ENCODE peak calls at places on chromosomes 12 and 14, in eight cellular contexts. One of them, this sample, is unnamed. For H3K27me3, the result is how much of the 10 kb centered on the place peaks cover.

GRCh38 chr12:23099604-23100003 is 474.6 kb downstream of the ETNK1 start:
- DNase-seq in pancreas: no peak
- DNase-seq in tibial artery: no peak
- DNase-seq in dorsolateral prefrontal cortex: no peak
- DNase-seq in right atrium auricular region: no peak
- DNase-seq in AG04450: no peak
- DNase-seq in transverse colon: no peak
- DNase-seq in foreskin keratinocyte: peak
- DNase-seq in this sample: no peak

GRCh38 chr14:103925316-103925715 is 2.9 kb upstream of the TDRD9 start:
- DNase-seq in pancreas: no peak
- DNase-seq in tibial artery: peak
- DNase-seq in dorsolateral prefrontal cortex: no peak
- DNase-seq in right atrium auricular region: no peak
- DNase-seq in AG04450: no peak
- DNase-seq in transverse colon: no peak
- DNase-seq in foreskin keratinocyte: no peak
- DNase-seq in this sample: no peak

GRCh38 chr12:84191779-84192178 is 720.8 kb downstream of the SLC6A15 start:
- DNase-seq in pancreas: no peak
- DNase-seq in tibial artery: no peak
- DNase-seq in dorsolateral prefrontal cortex: no peak
- DNase-seq in right atrium auricular region: no peak
- DNase-seq in AG04450: no peak
- DNase-seq in transverse colon: no peak
- DNase-seq in foreskin keratinocyte: peak
- DNase-seq in this sample: no peak

GRCh38 chr14:32809255-32809654 is 129.4 kb upstream of the NPAS3 start:
- DNase-seq in pancreas: no peak
- DNase-seq in tibial artery: no peak
- DNase-seq in dorsolateral prefrontal cortex: no peak
- DNase-seq in right atrium auricular region: no peak
- DNase-seq in AG04450: no peak
- DNase-seq in transverse colon: no peak
- DNase-seq in foreskin keratinocyte: no peak
- DNase-seq in this sample: no peak

GRCh38 chr12:6362383-6362782 is 13.0 kb downstream of the SCNN1A start:
- DNase-seq in pancreas: no peak
- DNase-seq in tibial artery: no peak
- DNase-seq in dorsolateral prefrontal cortex: no peak
- DNase-seq in right atrium auricular region: no peak
- DNase-seq in AG04450: no peak
- DNase-seq in transverse colon: no peak
- DNase-seq in foreskin keratinocyte: no peak
- DNase-seq in this sample: no peak

GRCh38 chr12:10154145-10154496 is 17.8 kb downstream of the OLR1 start:
- DNase-seq in pancreas: no peak
- DNase-seq in tibial artery: no peak
- DNase-seq in dorsolateral prefrontal cortex: no peak
- DNase-seq in right atrium auricular region: no peak
- DNase-seq in AG04450: no peak
- DNase-seq in transverse colon: no peak
- DNase-seq in foreskin keratinocyte: no peak
- DNase-seq in this sample: no peak

GRCh38 chr12:49553512-49554088 is 14.3 kb downstream of the MCRS1 start:
- DNase-seq in pancreas: no peak
- DNase-seq in tibial artery: no peak
- DNase-seq in dorsolateral prefrontal cortex: no peak
- DNase-seq in right atrium auricular region: no peak
- DNase-seq in AG04450: no peak
- DNase-seq in transverse colon: no peak
- DNase-seq in foreskin keratinocyte: peak
- DNase-seq in this sample: no peak

GRCh38 chr14:58298880-58299664 is 717 bp downstream of the ARID4A start:
- DNase-seq in pancreas: peak
- DNase-seq in tibial artery: peak
- DNase-seq in dorsolateral prefrontal cortex: no peak
- DNase-seq in right atrium auricular region: no peak
- DNase-seq in AG04450: no peak
- DNase-seq in transverse colon: peak
- DNase-seq in foreskin keratinocyte: no peak
- DNase-seq in this sample: peak

GRCh38 chr12:47995976-47996375 is 8.3 kb downstream of the COL2A1 start:
- DNase-seq in pancreas: no peak
- DNase-seq in tibial artery: peak
- DNase-seq in dorsolateral prefrontal cortex: peak
- DNase-seq in right atrium auricular region: no peak
- DNase-seq in AG04450: peak
- DNase-seq in transverse colon: no peak
- DNase-seq in foreskin keratinocyte: no peak
- DNase-seq in this sample: no peak

GRCh38 chr14:63228221-63228620 is 24.0 kb downstream of the RHOJ start:
- DNase-seq in pancreas: no peak
- DNase-seq in tibial artery: no peak
- DNase-seq in dorsolateral prefrontal cortex: no peak
- DNase-seq in right atrium auricular region: no peak
- DNase-seq in AG04450: no peak
- DNase-seq in transverse colon: no peak
- DNase-seq in foreskin keratinocyte: no peak
- DNase-seq in this sample: no peak

GRCh38 chr14:50772361-50772760 is 58.6 kb downstream of the NIN start:
- DNase-seq in pancreas: no peak
- DNase-seq in tibial artery: no peak
- DNase-seq in dorsolateral prefrontal cortex: no peak
- DNase-seq in right atrium auricular region: no peak
- DNase-seq in AG04450: no peak
- DNase-seq in transverse colon: no peak
- DNase-seq in foreskin keratinocyte: no peak
- DNase-seq in this sample: no peak

GRCh38 chr12:109523504-109523903 is 46.1 kb downstream of the UBE3B start:
- DNase-seq in pancreas: no peak
- DNase-seq in tibial artery: no peak
- DNase-seq in dorsolateral prefrontal cortex: no peak
- DNase-seq in right atrium auricular region: no peak
- DNase-seq in AG04450: no peak
- DNase-seq in transverse colon: no peak
- DNase-seq in foreskin keratinocyte: no peak
- DNase-seq in this sample: no peak

GRCh38 chr12:65355461-65355860 is 77.0 kb downstream of the MSRB3 start:
- DNase-seq in pancreas: no peak
- DNase-seq in tibial artery: no peak
- DNase-seq in dorsolateral prefrontal cortex: no peak
- DNase-seq in right atrium auricular region: no peak
- DNase-seq in AG04450: no peak
- DNase-seq in transverse colon: no peak
- DNase-seq in foreskin keratinocyte: peak
- DNase-seq in this sample: no peak

GRCh38 chr12:68416826-68417225 is 84.7 kb upstream of the MDM1 start:
- DNase-seq in pancreas: no peak
- DNase-seq in tibial artery: no peak
- DNase-seq in dorsolateral prefrontal cortex: no peak
- DNase-seq in right atrium auricular region: no peak
- DNase-seq in AG04450: no peak
- DNase-seq in transverse colon: no peak
- DNase-seq in foreskin keratinocyte: peak
- DNase-seq in this sample: no peak

GRCh38 chr12:49332891-49333371 is 4.1 kb downstream of the C1QL4 start:
- DNase-seq in pancreas: peak
- DNase-seq in tibial artery: no peak
- DNase-seq in dorsolateral prefrontal cortex: no peak
- DNase-seq in right atrium auricular region: no peak
- DNase-seq in AG04450: no peak
- DNase-seq in transverse colon: no peak
- DNase-seq in foreskin keratinocyte: no peak
- DNase-seq in this sample: no peak

GRCh38 chr14:99247772-99248171 is 24.2 kb downstream of the BCL11B start:
- DNase-seq in pancreas: no peak
- DNase-seq in tibial artery: no peak
- DNase-seq in dorsolateral prefrontal cortex: no peak
- DNase-seq in right atrium auricular region: no peak
- DNase-seq in AG04450: no peak
- DNase-seq in transverse colon: no peak
- DNase-seq in foreskin keratinocyte: no peak
- DNase-seq in this sample: no peak

GRCh38 chr12:96198970-96199369 is 4.8 kb downstream of the ELK3 start:
- DNase-seq in pancreas: no peak
- DNase-seq in tibial artery: no peak
- DNase-seq in dorsolateral prefrontal cortex: no peak
- DNase-seq in right atrium auricular region: no peak
- DNase-seq in AG04450: peak
- DNase-seq in transverse colon: no peak
- DNase-seq in foreskin keratinocyte: peak
- DNase-seq in this sample: no peak

GRCh38 chr12:22042981-22043669 is 2.9 kb upstream of the CMAS start:
- DNase-seq in pancreas: no peak
- DNase-seq in tibial artery: no peak
- DNase-seq in dorsolateral prefrontal cortex: no peak
- DNase-seq in right atrium auricular region: no peak
- DNase-seq in AG04450: peak
- DNase-seq in transverse colon: no peak
- DNase-seq in foreskin keratinocyte: peak
- DNase-seq in this sample: no peak

DNA sequence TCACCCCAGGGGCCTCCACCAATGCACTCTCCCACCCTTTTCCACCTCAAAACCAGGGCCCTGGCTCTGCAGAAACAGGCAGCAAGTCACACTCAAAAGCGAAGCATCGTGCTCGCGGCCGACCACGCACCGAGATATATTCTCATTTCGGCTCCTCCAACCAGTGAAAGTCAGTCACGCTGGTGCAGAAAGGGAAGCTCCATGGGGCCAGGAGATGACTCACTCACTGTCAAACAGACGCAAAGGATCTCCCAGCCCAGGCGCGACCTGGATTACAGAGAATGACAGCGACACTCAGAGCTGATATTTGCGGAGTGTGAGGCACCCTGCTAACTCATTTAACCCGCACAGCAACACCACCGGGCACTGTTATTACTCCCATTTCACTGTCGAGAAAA is 173.6 kb downstream of the CALM1 start:
- DNase-seq in pancreas: no peak
- DNase-seq in tibial artery: no peak
- DNase-seq in dorsolateral prefrontal cortex: no peak
- DNase-seq in right atrium auricular region: no peak
- DNase-seq in AG04450: no peak
- DNase-seq in transverse colon: no peak
- DNase-seq in foreskin keratinocyte: no peak
- DNase-seq in this sample: no peak
- H3K27ac ChIP-seq in pancreas: no peak
- H3K27ac ChIP-seq in tibial artery: no peak
- H3K27ac ChIP-seq in dorsolateral prefrontal cortex: peak
- H3K27ac ChIP-seq in right atrium auricular region: no peak
- H3K27ac ChIP-seq in AG04450: no peak
- H3K27ac ChIP-seq in transverse colon: no peak
- H3K27ac ChIP-seq in foreskin keratinocyte: no peak
- H3K27ac ChIP-seq in this sample: no peak

GRCh38 chr12:131430158-131430772 is 280.6 kb upstream of the SFSWAP start:
- DNase-seq in pancreas: no peak
- DNase-seq in tibial artery: peak
- DNase-seq in dorsolateral prefrontal cortex: no peak
- DNase-seq in right atrium auricular region: no peak
- DNase-seq in AG04450: no peak
- DNase-seq in transverse colon: no peak
- DNase-seq in foreskin keratinocyte: no peak
- DNase-seq in this sample: no peak

GRCh38 chr12:131424270-131424669 is 286.6 kb upstream of the SFSWAP start:
- DNase-seq in pancreas: no peak
- DNase-seq in tibial artery: no peak
- DNase-seq in dorsolateral prefrontal cortex: no peak
- DNase-seq in right atrium auricular region: no peak
- DNase-seq in AG04450: no peak
- DNase-seq in transverse colon: no peak
- DNase-seq in foreskin keratinocyte: no peak
- DNase-seq in this sample: no peak

GRCh38 chr12:131432532-131433260 is 278.2 kb upstream of the SFSWAP start:
- DNase-seq in pancreas: no peak
- DNase-seq in tibial artery: peak
- DNase-seq in dorsolateral prefrontal cortex: no peak
- DNase-seq in right atrium auricular region: no peak
- DNase-seq in AG04450: no peak
- DNase-seq in transverse colon: no peak
- DNase-seq in foreskin keratinocyte: no peak
- DNase-seq in this sample: no peak

GRCh38 chr12:131425468-131425867 is 285.4 kb upstream of the SFSWAP start:
- DNase-seq in pancreas: no peak
- DNase-seq in tibial artery: peak
- DNase-seq in dorsolateral prefrontal cortex: no peak
- DNase-seq in right atrium auricular region: no peak
- DNase-seq in AG04450: no peak
- DNase-seq in transverse colon: no peak
- DNase-seq in foreskin keratinocyte: no peak
- DNase-seq in this sample: no peak

GRCh38 chr12:131428086-131428685 is 282.7 kb upstream of the SFSWAP start:
- DNase-seq in pancreas: no peak
- DNase-seq in tibial artery: peak
- DNase-seq in dorsolateral prefrontal cortex: no peak
- DNase-seq in right atrium auricular region: no peak
- DNase-seq in AG04450: no peak
- DNase-seq in transverse colon: no peak
- DNase-seq in foreskin keratinocyte: no peak
- DNase-seq in this sample: no peak
- H3K27me3 ChIP-seq in pancreas: under half
- H3K27me3 ChIP-seq in tibial artery: under half
- H3K27me3 ChIP-seq in dorsolateral prefrontal cortex: under half
- H3K27me3 ChIP-seq in right atrium auricular region: under half
- H3K27me3 ChIP-seq in AG04450: under half
- H3K27me3 ChIP-seq in transverse colon: under half
- H3K27me3 ChIP-seq in foreskin keratinocyte: under half
- H3K27me3 ChIP-seq in this sample: under half

DNA sequence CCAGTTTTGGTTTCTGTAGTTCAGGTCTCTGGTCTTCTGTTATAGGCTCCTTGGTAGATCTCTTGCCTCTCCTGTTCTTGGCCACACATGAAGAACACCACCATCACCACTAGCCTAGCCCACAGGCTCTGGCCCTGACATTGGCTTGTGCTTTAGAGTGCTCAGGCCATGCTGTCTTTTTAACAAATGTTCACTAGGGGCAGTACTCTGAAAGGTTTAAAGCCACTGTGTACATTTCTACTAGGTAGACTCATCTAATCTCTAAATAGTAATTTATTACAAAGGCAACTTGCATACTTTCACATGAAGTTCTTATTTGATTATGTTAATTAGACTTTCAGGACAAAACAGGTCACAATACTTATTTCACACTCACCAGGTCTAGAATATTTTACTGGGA is 38.3 kb downstream of the PDE6H start:
- DNase-seq in pancreas: peak
- DNase-seq in tibial artery: no peak
- DNase-seq in dorsolateral prefrontal cortex: no peak
- DNase-seq in right atrium auricular region: no peak
- DNase-seq in AG04450: no peak
- DNase-seq in transverse colon: no peak
- DNase-seq in foreskin keratinocyte: no peak
- DNase-seq in this sample: no peak
- TF ChIP-seq CTCF in pancreas: no peak
- TF ChIP-seq CTCF in tibial artery: no peak
- TF ChIP-seq CTCF in dorsolateral prefrontal cortex: no peak
- TF ChIP-seq CTCF in right atrium auricular region: no peak
- TF ChIP-seq CTCF in AG04450: peak
- TF ChIP-seq CTCF in transverse colon: peak
- TF ChIP-seq CTCF in foreskin keratinocyte: peak
- TF ChIP-seq CTCF in this sample: peak

GRCh38 chr14:52185178-52185577 is 82.3 kb upstream of the PTGDR start:
- DNase-seq in pancreas: no peak
- DNase-seq in tibial artery: no peak
- DNase-seq in dorsolateral prefrontal cortex: no peak
- DNase-seq in right atrium auricular region: no peak
- DNase-seq in AG04450: no peak
- DNase-seq in transverse colon: no peak
- DNase-seq in foreskin keratinocyte: peak
- DNase-seq in this sample: no peak
- H3K27ac ChIP-seq in pancreas: no peak
- H3K27ac ChIP-seq in tibial artery: no peak
- H3K27ac ChIP-seq in dorsolateral prefrontal cortex: no peak
- H3K27ac ChIP-seq in right atrium auricular region: no peak
- H3K27ac ChIP-seq in AG04450: no peak
- H3K27ac ChIP-seq in transverse colon: no peak
- H3K27ac ChIP-seq in foreskin keratinocyte: no peak
- H3K27ac ChIP-seq in this sample: no peak